ENCODE peak calls at places on chromosomes 7 and 10, in nine cellular contexts. B, S, D, M, P, K, E, Z and W are unnamed samples.

GRCh38 chr7:539731-540411 is 20.2 kb upstream of the PDGFA start:
- DNase-seq in E (peak), S (peak), K (no peak), D (no peak), Z (no peak), P (peak), M (no peak), B (peak), W (peak)

GRCh38 chr7:157432957-157433576 is 96.3 kb downstream of the DNAJB6 start:
- DNase-seq in B (peak), Z (peak), K (peak), D (peak), S (no peak), M (peak), E (peak), P (peak), W (no peak)

GRCh38 chr10:30724296-30724695 is 94.7 kb upstream of the LYZL2 start:
- DNase-seq in K (no peak), Z (no peak), S (no peak), M (no peak), P (no peak), D (no peak), E (no peak), B (no peak), W (no peak)

GRCh38 chr7:99955247-99955646 is 20.6 kb downstream of the AZGP1 start:
- DNase-seq in D (no peak), M (no peak), S (no peak), E (no peak), Z (no peak), K (no peak), B (no peak), P (no peak), W (no peak)

GRCh38 chr7:131608112-131608498 is 51.7 kb upstream of the PODXL start:
- DNase-seq in K (no peak), P (no peak), S (no peak), M (no peak), E (no peak), Z (no peak), D (no peak), B (no peak), W (no peak)

GRCh38 chr7:120114626-120115025 is 158.3 kb upstream of the KCND2 start:
- DNase-seq in K (no peak), P (no peak), E (no peak), M (no peak), B (no peak), Z (no peak), S (no peak), D (no peak), W (no peak)

GRCh38 chr7:149500201-149500600 is 2.6 kb upstream of the ZNF746 start:
- DNase-seq in M (no peak), Z (no peak), S (no peak), D (no peak), B (no peak), K (no peak), P (no peak), E (no peak), W (no peak)

GRCh38 chr7:131010029-131010705 is 276.2 kb upstream of the KLF14 start:
- DNase-seq in M (no peak), B (no peak), Z (no peak), E (no peak), P (no peak), S (no peak), D (no peak), K (no peak), W (no peak)

GRCh38 chr7:55502988-55503514 is 69.3 kb downstream of the VOPP1 start:
- DNase-seq in K (no peak), D (no peak), E (no peak), P (no peak), B (no peak), M (no peak), Z (no peak), S (no peak), W (no peak)

GRCh38 chr7:51301806-51302205 is 14.8 kb downstream of the COBL start:
- DNase-seq in B (no peak), S (no peak), D (no peak), P (no peak), E (no peak), M (no peak), Z (no peak), K (no peak), W (no peak)

GRCh38 chr7:105779856-105780815 is 96.3 kb downstream of the ATXN7L1 start:
- DNase-seq in K (no peak), E (no peak), S (no peak), B (no peak), Z (peak), P (no peak), M (no peak), D (no peak), W (no peak)

GRCh38 chr7:3117488-3118228 is 74.0 kb upstream of the CARD11 start:
- DNase-seq in D (no peak), M (no peak), Z (no peak), K (no peak), P (no peak), E (no peak), B (no peak), S (no peak), W (no peak)

GRCh38 chr7:111436608-111437007 is 125.7 kb downstream of the IMMP2L start:
- DNase-seq in Z (no peak), K (no peak), S (no peak), D (no peak), M (no peak), B (no peak), P (no peak), E (no peak), W (no peak)

GRCh38 chr10:29389493-29389892 is 100.6 kb downstream of the LYZL1 start:
- DNase-seq in D (no peak), M (no peak), E (no peak), K (no peak), S (no peak), P (no peak), Z (no peak), B (no peak), W (no peak)

GRCh38 chr10:131079314-131079713 is 232.2 kb downstream of the TCERG1L start:
- DNase-seq in P (no peak), M (no peak), S (no peak), B (no peak), K (no peak), Z (no peak), E (no peak), D (no peak), W (no peak)

GRCh38 chr10:22737587-22737986 is 23.2 kb upstream of the PIP4K2A start:
- DNase-seq in P (peak), S (no peak), D (peak), B (no peak), E (peak), M (peak), K (no peak), Z (peak), W (no peak)

GRCh38 chr10:48523212-48523819 is 81.6 kb downstream of the ARHGAP22 start:
- DNase-seq in M (peak), B (peak), E (peak), D (peak), S (no peak), P (peak), Z (peak), K (peak), W (peak)

GRCh38 chr7:107206136-107206535 is 37.3 kb downstream of the HBP1 start:
- DNase-seq in S (no peak), P (no peak), K (no peak), M (no peak), Z (no peak), E (no peak), B (no peak), D (no peak), W (no peak)

GRCh38 chr10:94035982-94036663 is 42.4 kb downstream of the PLCE1 start:
- DNase-seq in P (no peak), Z (no peak), B (no peak), E (no peak), D (no peak), M (no peak), K (no peak), S (no peak), W (no peak)

GRCh38 chr7:98641646-98642489 is 24.8 kb downstream of the NPTX2 start:
- DNase-seq in Z (no peak), M (no peak), E (no peak), D (no peak), K (peak), B (no peak), P (peak), S (peak), W (no peak)

GRCh38 chr7:31192996-31193395 is 140.9 kb downstream of the ADCYAP1R1 start:
- DNase-seq in B (peak), S (peak), Z (peak), K (peak), E (peak), M (peak), P (peak), D (peak), W (peak)

GRCh38 chr10:3111626-3112220 is 44.4 kb downstream of the PFKP start:
- DNase-seq in P (peak), Z (no peak), B (no peak), S (no peak), D (no peak), K (no peak), M (no peak), E (peak), W (no peak)

GRCh38 chr10:33781666-33782395 is 447.4 kb upstream of the NRP1 start:
- DNase-seq in S (no peak), P (peak), B (no peak), E (no peak), M (no peak), K (no peak), D (no peak), Z (no peak), W (no peak)

GRCh38 chr10:110353244-110354119 is 48.8 kb upstream of the SMNDC1 start:
- DNase-seq in D (peak), Z (peak), B (peak), K (peak), E (peak), S (no peak), M (peak), P (peak), W (peak)

GRCh38 chr7:25496394-25497103 is 268.3 kb upstream of the NPVF start:
- DNase-seq in E (peak), P (no peak), D (no peak), K (no peak), S (no peak), Z (no peak), B (no peak), M (no peak), W (no peak)

GRCh38 chr7:30466266-30466665 is 12.3 kb downstream of the NOD1 start:
- DNase-seq in P (peak), M (no peak), D (no peak), Z (no peak), K (no peak), S (no peak), E (peak), B (no peak), W (no peak)

GRCh38 chr10:113126506-113127192 is 176.6 kb downstream of the TCF7L2 start:
- DNase-seq in Z (peak), P (peak), D (peak), E (peak), M (peak), B (peak), K (peak), S (peak), W (no peak)

GRCh38 chr7:28666144-28666543 is 253.8 kb downstream of the CREB5 start:
- DNase-seq in K (no peak), P (no peak), M (no peak), D (no peak), S (no peak), Z (no peak), B (no peak), E (peak), W (no peak)

GRCh38 chr10:103660364-103661197 is 167.1 kb downstream of the NEURL1 start:
- DNase-seq in P (peak), S (peak), D (peak), K (no peak), E (peak), M (peak), Z (peak), B (no peak), W (no peak)

GRCh38 chr7:80186721-80187120 is 52.1 kb downstream of the GNAI1 start:
- DNase-seq in M (peak), S (no peak), E (no peak), Z (no peak), K (no peak), B (no peak), D (no peak), P (no peak), W (no peak)

GRCh38 chr10:115129752-115130151 is 36.6 kb downstream of the ATRNL1 start:
- DNase-seq in E (peak), D (no peak), P (peak), S (peak), K (peak), Z (peak), M (peak), B (no peak), W (peak)

GRCh38 chr7:26683277-26683676 is 181.1 kb downstream of the SKAP2 start:
- DNase-seq in S (no peak), E (no peak), B (no peak), K (no peak), Z (no peak), P (no peak), M (no peak), D (no peak), W (no peak)

GRCh38 chr10:80489371-80490112 is 35.4 kb downstream of the TSPAN14 start:
- DNase-seq in Z (no peak), S (no peak), K (no peak), B (no peak), M (no peak), D (no peak), E (no peak), P (no peak), W (no peak)

GRCh38 chr10:122417667-122418066 is 36.8 kb upstream of the ARMS2 start:
- DNase-seq in P (peak), S (no peak), B (no peak), M (no peak), K (no peak), E (peak), D (no peak), Z (no peak), W (no peak)

GRCh38 chr10:60238408-60239100 is 151.1 kb downstream of the ANK3 start:
- DNase-seq in B (peak), S (no peak), M (no peak), E (peak), D (peak), P (peak), Z (peak), K (peak), W (peak)

GRCh38 chr7:83148776-83149175 is 13.9 kb downstream of the PCLO start:
- DNase-seq in D (peak), Z (no peak), E (peak), K (no peak), P (peak), S (no peak), M (peak), B (peak), W (no peak)

DNA sequence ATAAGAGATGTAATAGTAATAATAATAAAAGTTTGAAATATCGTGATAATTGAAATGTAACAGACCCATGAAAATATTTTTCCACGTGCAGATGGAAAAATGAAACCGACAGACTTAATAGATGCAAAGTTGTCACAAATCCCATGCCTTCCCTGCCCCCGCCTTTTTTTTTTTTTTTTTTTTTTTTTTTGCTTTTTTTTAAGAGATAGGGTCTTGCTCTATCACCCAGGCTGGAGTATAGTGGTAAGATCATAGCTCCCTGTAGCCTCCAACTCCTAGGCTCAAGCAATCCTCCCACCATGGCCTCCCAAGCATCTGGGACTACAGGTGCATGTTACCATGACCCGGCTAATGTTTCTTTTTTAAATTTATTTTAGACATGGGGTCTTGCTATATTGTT is 80.5 kb downstream of the JMJD1C start:
- DNase-seq in P (no peak), D (no peak), E (no peak), Z (no peak), K (no peak), M (no peak), B (no peak), S (no peak), W (no peak)
- H3K4me3 ChIP-seq in P (no peak), D (no peak), E (no peak), Z (no peak), K (no peak), M (no peak), B (no peak), S (no peak), W (no peak)

GRCh38 chr10:119542990-119543813 is 683 bp upstream of the RGS10 start:
- DNase-seq in P (peak), S (peak), B (peak), M (peak), Z (peak), E (peak), K (peak), D (peak), W (no peak)
- TF ChIP-seq CTCF in P (peak), S (peak), B (peak), M (peak), Z (peak), E (peak), K (peak), D (peak), W (peak)

GRCh38 chr10:132784582-132785432 is 1.1 kb downstream of the NKX6-2 start:
- DNase-seq in S (no peak), Z (no peak), B (no peak), D (no peak), P (no peak), M (no peak), E (peak), K (peak), W (no peak)
- H3K4me3 ChIP-seq in S (no peak), Z (no peak), B (peak), D (no peak), P (no peak), M (no peak), E (no peak), K (peak), W (no peak)

GRCh38 chr7:101803203-101804086 is 14.0 kb upstream of the CUX1 start:
- DNase-seq in K (no peak), B (no peak), D (no peak), E (no peak), P (no peak), S (peak), M (no peak), Z (no peak), W (no peak)

GRCh38 chr7:101804087-101804631 is 13.3 kb upstream of the CUX1 start:
- DNase-seq in S (no peak), B (no peak), D (no peak), Z (no peak), E (no peak), M (no peak), P (no peak), K (peak), W (no peak)

GRCh38 chr7:101804642-101805401 is 12.6 kb upstream of the CUX1 start:
- DNase-seq in M (no peak), D (no peak), P (no peak), S (no peak), Z (no peak), E (no peak), B (peak), K (peak), W (no peak)
- TF ChIP-seq CTCF in M (peak), D (peak), P (no peak), S (peak), Z (no peak), E (no peak), B (no peak), K (peak), W (peak)